ENCODE peak calls at places on chromosome 2, in ten cellular contexts. One of them, this sample, is unnamed.

GRCh38 chr2:232577841-232578240 is 27.4 kb downstream of the EIF4E2 start:
- DNase-seq in HEK293T: no peak
- DNase-seq in AG08395: no peak
- DNase-seq in psoas muscle: no peak
- DNase-seq in stomach: no peak
- DNase-seq in Ammon's horn: no peak
- DNase-seq in chondrocyte: no peak
- DNase-seq in pancreas: no peak
- DNase-seq in NCI-H1048: no peak
- DNase-seq in NCI-H524 treated with DMSO at 0.1 percent for 48 hours: no peak
- DNase-seq in this sample: no peak

GRCh38 chr2:44077942-44078511 is 82.2 kb upstream of the LRPPRC start:
- DNase-seq in HEK293T: no peak
- DNase-seq in pancreas: no peak
- DNase-seq in stomach: no peak
- DNase-seq in NCI-H1048: no peak
- DNase-seq in chondrocyte: no peak
- DNase-seq in AG08395: no peak
- DNase-seq in psoas muscle: no peak
- DNase-seq in Ammon's horn: no peak
- DNase-seq in NCI-H524 treated with DMSO at 0.1 percent for 48 hours: no peak
- DNase-seq in this sample: no peak

GRCh38 chr2:196066794-196067382 is 1.7 kb downstream of the DNAH7 start:
- DNase-seq in NCI-H524 treated with DMSO at 0.1 percent for 48 hours: no peak
- DNase-seq in chondrocyte: no peak
- DNase-seq in stomach: no peak
- DNase-seq in NCI-H1048: no peak
- DNase-seq in HEK293T: peak; percentile 29
- DNase-seq in Ammon's horn: peak; percentile 25
- DNase-seq in AG08395: peak; percentile 40
- DNase-seq in pancreas: no peak
- DNase-seq in psoas muscle: no peak
- DNase-seq in this sample: peak; percentile 81

GRCh38 chr2:170969872-170970271 is 40.8 kb downstream of the GORASP2 start:
- DNase-seq in NCI-H1048: no peak
- DNase-seq in HEK293T: no peak
- DNase-seq in Ammon's horn: no peak
- DNase-seq in pancreas: no peak
- DNase-seq in AG08395: no peak
- DNase-seq in psoas muscle: no peak
- DNase-seq in NCI-H524 treated with DMSO at 0.1 percent for 48 hours: no peak
- DNase-seq in stomach: no peak
- DNase-seq in chondrocyte: no peak
- DNase-seq in this sample: no peak

GRCh38 chr2:71673402-71673795 is 220.0 kb downstream of the DYSF start:
- DNase-seq in chondrocyte: no peak
- DNase-seq in psoas muscle: no peak
- DNase-seq in pancreas: no peak
- DNase-seq in HEK293T: no peak
- DNase-seq in AG08395: no peak
- DNase-seq in Ammon's horn: no peak
- DNase-seq in stomach: no peak
- DNase-seq in NCI-H524 treated with DMSO at 0.1 percent for 48 hours: no peak
- DNase-seq in NCI-H1048: no peak
- DNase-seq in this sample: no peak

GRCh38 chr2:101464841-101465240 is 10.1 kb downstream of the RFX8 start:
- DNase-seq in AG08395: no peak
- DNase-seq in Ammon's horn: no peak
- DNase-seq in pancreas: no peak
- DNase-seq in HEK293T: no peak
- DNase-seq in psoas muscle: no peak
- DNase-seq in stomach: no peak
- DNase-seq in NCI-H1048: no peak
- DNase-seq in NCI-H524 treated with DMSO at 0.1 percent for 48 hours: no peak
- DNase-seq in chondrocyte: no peak
- DNase-seq in this sample: no peak

GRCh38 chr2:207311316-207312005 is 145.7 kb upstream of the KLF7 start:
- DNase-seq in psoas muscle: peak; percentile 25
- DNase-seq in AG08395: peak; percentile 90
- DNase-seq in NCI-H524 treated with DMSO at 0.1 percent for 48 hours: no peak
- DNase-seq in chondrocyte: no peak
- DNase-seq in NCI-H1048: no peak
- DNase-seq in pancreas: no peak
- DNase-seq in HEK293T: no peak
- DNase-seq in stomach: peak; percentile 28
- DNase-seq in Ammon's horn: no peak
- DNase-seq in this sample: no peak

GRCh38 chr2:107354143-107354542 is 468.2 kb upstream of the ST6GAL2 start:
- DNase-seq in NCI-H1048: no peak
- DNase-seq in pancreas: no peak
- DNase-seq in AG08395: no peak
- DNase-seq in Ammon's horn: no peak
- DNase-seq in chondrocyte: no peak
- DNase-seq in psoas muscle: no peak
- DNase-seq in HEK293T: no peak
- DNase-seq in NCI-H524 treated with DMSO at 0.1 percent for 48 hours: no peak
- DNase-seq in stomach: no peak
- DNase-seq in this sample: no peak

GRCh38 chr2:20514596-20515269 is 67.9 kb downstream of the RHOB start:
- DNase-seq in HEK293T: no peak
- DNase-seq in psoas muscle: peak; percentile 71
- DNase-seq in AG08395: peak; percentile 95
- DNase-seq in pancreas: no peak
- DNase-seq in NCI-H1048: no peak
- DNase-seq in stomach: no peak
- DNase-seq in NCI-H524 treated with DMSO at 0.1 percent for 48 hours: no peak
- DNase-seq in Ammon's horn: no peak
- DNase-seq in chondrocyte: no peak
- DNase-seq in this sample: no peak

GRCh38 chr2:150142561-150142960 is 344.9 kb downstream of the RND3 start:
- DNase-seq in NCI-H1048: no peak
- DNase-seq in AG08395: peak; percentile 19
- DNase-seq in HEK293T: no peak
- DNase-seq in Ammon's horn: no peak
- DNase-seq in psoas muscle: no peak
- DNase-seq in pancreas: no peak
- DNase-seq in stomach: no peak
- DNase-seq in chondrocyte: no peak
- DNase-seq in NCI-H524 treated with DMSO at 0.1 percent for 48 hours: no peak
- DNase-seq in this sample: no peak

This sample was measured in Kasumi-1.